ENCODE peak calls at places on chromosome 6, in nine cellular contexts. Z, P, N, K, V, J, B, Y and G are unnamed samples.

GRCh38 chr6:141103246-141103645 is 1029.5 kb upstream of the GJE1 start:
- DNase-seq in Z (no peak), P (no peak), N (peak; percentile 74), K (peak; percentile 13), V (no peak), J (no peak), B (peak; percentile 16), Y (no peak), G (no peak)

GRCh38 chr6:21935142-21935541 is 341.6 kb downstream of the SOX4 start:
- DNase-seq in Z (no peak), P (no peak), N (no peak), K (no peak), V (no peak), J (no peak), B (no peak), Y (no peak), G (no peak)

GRCh38 chr6:122555561-122555960 is 54.6 kb upstream of the PKIB start:
- DNase-seq in Z (no peak), P (no peak), N (no peak), K (no peak), V (no peak), J (no peak), B (no peak), Y (no peak), G (no peak)

GRCh38 chr6:95841560-95841959 is 174.2 kb upstream of the FUT9 start:
- DNase-seq in Z (no peak), P (no peak), N (no peak), K (no peak), V (no peak), J (no peak), B (no peak), Y (no peak), G (no peak)

GRCh38 chr6:135170238-135170637 is 10.9 kb upstream of the MYB start:
- DNase-seq in Z (no peak), P (no peak), N (no peak), K (no peak), V (no peak), J (no peak), B (no peak), Y (no peak), G (no peak)

GRCh38 chr6:30814137-30815084 is 69.9 kb upstream of the DDR1 start:
- DNase-seq in Z (no peak), P (peak; percentile 41), N (peak; percentile 78), K (peak; percentile 84), V (no peak), J (no peak), B (peak; percentile 80), Y (no peak), G (no peak)

GRCh38 chr6:293185-294174 is 1.2 kb downstream of the DUSP22 start:
- DNase-seq in Z (no peak), P (no peak), N (peak; percentile 30), K (peak; percentile 16), V (peak; percentile 55), J (no peak), B (peak; percentile 32), Y (no peak), G (peak; percentile 38)

GRCh38 chr6:140586426-140587061 is 1212.1 kb upstream of the CITED2 start:
- DNase-seq in Z (no peak), P (no peak), N (no peak), K (no peak), V (no peak), J (peak; percentile 60), B (no peak), Y (no peak), G (no peak)

GRCh38 chr6:122799916-122800701 is 11.1 kb downstream of the SMPDL3A start:
- DNase-seq in Z (no peak), P (no peak), N (peak; percentile 47), K (no peak), V (no peak), J (no peak), B (no peak), Y (no peak), G (no peak)

GRCh38 chr6:85591207-85591606 is 2.5 kb downstream of the SNX14 start:
- DNase-seq in Z (no peak), P (no peak), N (no peak), K (no peak), V (no peak), J (no peak), B (no peak), Y (no peak), G (no peak)

GRCh38 chr6:85592044-85592443 is 1.6 kb downstream of the SNX14 start:
- DNase-seq in Z (no peak), P (no peak), N (no peak), K (no peak), V (no peak), J (no peak), B (no peak), Y (no peak), G (no peak)

GRCh38 chr6:85594197-85594930 is 706 bp upstream of the SNX14 start:
- DNase-seq in Z (no peak), P (no peak), N (peak; percentile 25), K (peak; percentile 36), V (no peak), J (no peak), B (peak; percentile 41), Y (no peak), G (no peak)

DNA sequence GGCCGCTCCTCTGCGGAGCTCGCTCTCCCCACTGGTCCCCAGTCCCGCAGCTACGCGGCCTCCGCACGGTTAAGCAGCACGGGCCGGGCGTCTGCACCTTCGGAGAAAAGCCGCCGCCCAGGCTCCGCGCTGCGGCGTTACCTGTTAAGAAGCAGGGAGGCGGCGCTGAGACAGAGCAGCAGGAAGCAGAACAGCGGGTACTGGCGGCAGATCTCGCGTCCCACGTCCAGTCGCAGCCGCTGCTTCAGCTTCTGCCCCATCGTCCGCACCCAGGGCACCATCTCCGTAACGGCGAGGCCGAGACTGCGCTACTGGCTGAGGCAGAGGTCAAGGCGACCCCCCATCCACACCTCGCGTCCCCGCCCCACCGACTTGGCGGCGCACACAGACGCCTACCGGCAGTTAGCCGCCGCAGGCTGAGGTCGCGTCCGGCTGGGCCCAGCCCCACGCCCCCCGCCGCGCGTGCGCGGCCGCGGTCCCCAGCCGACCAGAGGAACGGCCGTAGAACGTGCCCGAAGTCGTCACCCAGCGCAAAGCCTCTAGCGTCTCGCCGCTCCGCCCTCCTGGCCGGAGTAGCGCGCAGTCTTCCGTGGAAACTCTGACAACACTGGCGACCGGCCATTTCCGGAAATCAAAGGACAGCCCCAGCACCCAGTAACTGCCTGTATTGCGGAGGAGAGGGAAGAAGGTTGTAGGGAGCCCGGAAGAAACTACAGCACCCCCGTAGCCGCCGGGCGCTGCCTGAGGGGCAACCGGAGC is at the start of gene SNX14:
- DNase-seq in Z (peak; percentile 97), P (peak; percentile 66), N (peak; percentile 93), K (peak; percentile 97), V (peak; percentile 87), J (peak; percentile 86), B (peak; percentile 98), Y (peak; percentile 98), G (peak; percentile 82)
- TF ChIP-seq CTCF in Z (peak; percentile 39), P (no peak), N (no peak), K (no peak), V (no peak), J (no peak), B (no peak), Y (peak; percentile 52), G (no peak)

DNA sequence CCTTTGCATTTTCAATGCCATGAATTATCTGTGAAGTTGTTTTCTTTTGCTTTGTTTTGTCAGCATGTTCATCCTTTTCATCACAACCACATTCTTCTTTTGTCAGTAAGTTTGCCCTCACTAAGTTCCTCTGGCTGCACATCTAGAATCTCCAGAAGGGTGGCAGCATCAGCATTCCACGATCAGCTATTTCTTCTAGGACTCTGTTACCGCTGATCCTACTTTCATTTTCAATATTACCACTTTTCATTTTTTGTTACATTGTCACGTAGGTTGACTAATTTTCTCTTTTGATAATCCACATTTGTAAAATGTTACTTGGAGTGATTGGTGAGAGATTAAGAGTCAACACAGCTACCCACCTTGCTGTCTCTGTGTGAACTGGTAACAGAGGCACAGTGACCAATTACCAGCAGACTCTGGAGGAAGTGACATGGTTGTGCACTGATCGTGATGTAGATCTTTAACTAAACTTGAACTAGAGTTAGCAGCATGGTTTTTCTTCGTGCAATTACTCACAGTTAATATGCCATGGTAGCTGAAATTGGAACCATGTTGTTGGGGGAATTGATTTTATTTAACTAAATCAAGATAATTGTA is 307.9 kb upstream of the SLC35B3 start:
- DNase-seq in Z (no peak), P (no peak), N (no peak), K (no peak), V (no peak), J (no peak), B (no peak), Y (no peak), G (no peak)
- TF ChIP-seq CTCF in Z (peak; percentile 12), P (no peak), N (no peak), K (no peak), V (no peak), J (peak; percentile 15), B (no peak), Y (no peak), G (no peak)

GRCh38 chr6:120384671-120385070 is 949.6 kb downstream of the TBC1D32 start:
- DNase-seq in Z (no peak), P (no peak), N (peak; percentile 51), K (peak; percentile 3), V (no peak), J (no peak), B (peak; percentile 32), Y (no peak), G (no peak)

GRCh38 chr6:120373185-120373584 is 961.1 kb downstream of the TBC1D32 start:
- DNase-seq in Z (no peak), P (no peak), N (no peak), K (no peak), V (no peak), J (no peak), B (no peak), Y (no peak), G (no peak)

GRCh38 chr6:120378582-120379220 is 955.6 kb downstream of the TBC1D32 start:
- DNase-seq in Z (no peak), P (no peak), N (peak; percentile 69), K (peak; percentile 61), V (no peak), J (no peak), B (peak; percentile 73), Y (no peak), G (no peak)
- TF ChIP-seq CTCF in Z (peak; percentile 41), P (no peak), N (peak; percentile 78), K (peak; percentile 70), V (peak; percentile 75), J (peak; percentile 79), B (peak; percentile 60), Y (no peak), G (no peak)

GRCh38 chr6:35147101-35147885 is 6.2 kb upstream of the TCP11 start:
- DNase-seq in Z (no peak), P (no peak), N (no peak), K (no peak), V (no peak), J (no peak), B (no peak), Y (no peak), G (no peak)

GRCh38 chr6:35148167-35148741 is 7.1 kb upstream of the TCP11 start:
- DNase-seq in Z (no peak), P (no peak), N (peak; percentile 86), K (peak; percentile 65), V (peak; percentile 60), J (peak; percentile 32), B (peak; percentile 37), Y (no peak), G (no peak)

GRCh38 chr6:35145757-35146156 is 4.6 kb upstream of the TCP11 start:
- DNase-seq in Z (no peak), P (no peak), N (no peak), K (no peak), V (no peak), J (no peak), B (no peak), Y (no peak), G (no peak)

GRCh38 chr6:35149891-35150566 is 8.9 kb upstream of the TCP11 start:
- DNase-seq in Z (no peak), P (no peak), N (no peak), K (no peak), V (no peak), J (no peak), B (no peak), Y (no peak), G (no peak)

GRCh38 chr6:35146453-35146852 is 5.3 kb upstream of the TCP11 start:
- DNase-seq in Z (peak; percentile 37), P (no peak), N (peak; percentile 54), K (peak; percentile 68), V (peak; percentile 54), J (no peak), B (peak; percentile 69), Y (no peak), G (no peak)
- TF ChIP-seq CTCF in Z (peak; percentile 75), P (no peak), N (peak; percentile 66), K (peak; percentile 70), V (peak; percentile 61), J (peak; percentile 73), B (peak; percentile 81), Y (peak; percentile 37), G (no peak)